ENCODE peak calls at places on chromosomes 11 and 22, in four cellular contexts. V is left cardiac atrium, G is Panc1, I is Calu3. N is an unnamed sample.

GRCh38 chr11:22476589-22476988 is 138.4 kb downstream of the SLC17A6 start:
- DNase-seq in V (no peak), G (no peak), I (no peak), N (no peak)

GRCh38 chr11:9662273-9662672 is 1.6 kb upstream of the SWAP70 start:
- DNase-seq in I (no peak), V (no peak), G (no peak), N (no peak)

GRCh38 chr11:94968334-94968958 is 4.9 kb downstream of the CWC15 start:
- DNase-seq in G (no peak), I (no peak), V (no peak), N (no peak)

GRCh38 chr11:17015639-17016125 is 1.5 kb upstream of the PLEKHA7 start:
- DNase-seq in V (no peak), G (no peak), I (no peak), N (no peak)

GRCh38 chr22:20312396-20313191 is 7.3 kb downstream of the DGCR6L start:
- DNase-seq in I (no peak), G (no peak), V (peak; percentile 3), N (no peak)

GRCh38 chr11:36398261-36398953 is 102.3 kb downstream of the PRR5L start:
- DNase-seq in V (no peak), G (no peak), I (no peak), N (no peak)

GRCh38 chr11:74004694-74005615 is 3.9 kb downstream of the UCP3 start:
- DNase-seq in V (no peak), G (no peak), I (no peak), N (no peak)

GRCh38 chr11:2202071-2202899 is 30.7 kb upstream of the TH start:
- DNase-seq in V (peak; percentile 10), I (peak; percentile 85), G (no peak), N (peak; percentile 27)

GRCh38 chr11:61827573-61828378 is at the start of gene FADS2:
- DNase-seq in G (no peak), I (peak; percentile 50), V (peak; percentile 92), N (peak; percentile 86)